ENCODE peak calls at places on chromosomes 5 and 9, in nine cellular contexts. O is hepatocyte, X is A549, K is AG04450, L is body of pancreas, P is HFF-Myc, R is fibroblast of mammary gland, D is neural progenitor cell, E is HL-60. B is an unnamed sample.

GRCh38 chr5:100790170-100790665 is 112.9 kb downstream of the ST8SIA4 start:
- DNase-seq in O (peak; percentile 25), R (no peak), K (no peak), L (peak; percentile 18), D (peak; percentile 74), X (peak; percentile 33), P (no peak), E (no peak), B (no peak)

GRCh38 chr5:10467281-10468198 is 25.9 kb downstream of the ROPN1L start:
- DNase-seq in R (peak; percentile 66), X (no peak), K (no peak), D (peak; percentile 37), E (no peak), L (no peak), O (peak; percentile 40), P (no peak), B (peak; percentile 81)

GRCh38 chr5:137656558-137656957 is 79.3 kb downstream of the KLHL3 start:
- DNase-seq in L (peak; percentile 33), P (no peak), K (no peak), E (no peak), R (no peak), O (no peak), X (no peak), D (no peak), B (no peak)

GRCh38 chr5:7492371-7492770 is 96.4 kb downstream of the ADCY2 start:
- DNase-seq in K (no peak), E (no peak), P (no peak), L (no peak), R (no peak), O (no peak), D (no peak), X (no peak), B (no peak)

GRCh38 chr5:7094626-7095025 is 301.3 kb upstream of the ADCY2 start:
- DNase-seq in R (no peak), K (no peak), O (peak; percentile 65), X (no peak), D (peak; percentile 79), E (peak; percentile 2), P (no peak), L (peak; percentile 15), B (no peak)

GRCh38 chr9:123176949-123177348 is 91.4 kb downstream of the STRBP start:
- DNase-seq in X (no peak), E (no peak), L (no peak), D (no peak), P (no peak), O (no peak), R (no peak), K (no peak), B (no peak)

GRCh38 chr9:130895481-130896232 is 955 bp downstream of the QRFP start:
- DNase-seq in L (no peak), R (no peak), O (no peak), D (peak; percentile 55), X (no peak), K (no peak), P (no peak), E (no peak), B (no peak)

GRCh38 chr5:14066326-14066725 is 76.8 kb upstream of the TRIO start:
- DNase-seq in E (no peak), X (no peak), K (no peak), L (no peak), D (no peak), P (no peak), O (no peak), R (no peak), B (no peak)

DNA sequence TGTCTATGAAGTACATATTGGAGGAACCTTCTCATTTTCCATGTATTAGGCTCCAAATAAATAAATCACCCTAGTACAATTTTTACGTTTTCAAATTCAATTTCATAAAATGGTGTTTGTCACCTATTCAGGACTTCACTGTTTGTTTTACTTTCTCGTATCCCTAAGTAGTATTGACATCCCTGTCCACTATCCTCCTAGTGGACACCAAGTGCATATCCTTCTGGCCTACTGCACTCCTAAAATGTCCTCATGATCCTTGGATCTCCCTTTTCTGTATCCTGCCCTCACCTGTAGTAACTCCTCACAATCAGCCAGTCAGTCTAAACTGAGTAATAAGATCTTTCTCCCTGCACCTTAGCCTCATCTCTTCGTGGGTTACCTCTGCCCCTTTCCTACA is 539.9 kb downstream of the DMRTA1 start:
- DNase-seq in O (no peak), L (no peak), X (peak; percentile 11), R (peak; percentile 8), K (no peak), P (no peak), D (peak; percentile 4), E (no peak), B (no peak)
- TF ChIP-seq CTCF in O (no peak), L (no peak), X (no peak), R (peak; percentile 23), K (no peak), P (no peak), D (peak; percentile 30), E (no peak), B (no peak)

DNA sequence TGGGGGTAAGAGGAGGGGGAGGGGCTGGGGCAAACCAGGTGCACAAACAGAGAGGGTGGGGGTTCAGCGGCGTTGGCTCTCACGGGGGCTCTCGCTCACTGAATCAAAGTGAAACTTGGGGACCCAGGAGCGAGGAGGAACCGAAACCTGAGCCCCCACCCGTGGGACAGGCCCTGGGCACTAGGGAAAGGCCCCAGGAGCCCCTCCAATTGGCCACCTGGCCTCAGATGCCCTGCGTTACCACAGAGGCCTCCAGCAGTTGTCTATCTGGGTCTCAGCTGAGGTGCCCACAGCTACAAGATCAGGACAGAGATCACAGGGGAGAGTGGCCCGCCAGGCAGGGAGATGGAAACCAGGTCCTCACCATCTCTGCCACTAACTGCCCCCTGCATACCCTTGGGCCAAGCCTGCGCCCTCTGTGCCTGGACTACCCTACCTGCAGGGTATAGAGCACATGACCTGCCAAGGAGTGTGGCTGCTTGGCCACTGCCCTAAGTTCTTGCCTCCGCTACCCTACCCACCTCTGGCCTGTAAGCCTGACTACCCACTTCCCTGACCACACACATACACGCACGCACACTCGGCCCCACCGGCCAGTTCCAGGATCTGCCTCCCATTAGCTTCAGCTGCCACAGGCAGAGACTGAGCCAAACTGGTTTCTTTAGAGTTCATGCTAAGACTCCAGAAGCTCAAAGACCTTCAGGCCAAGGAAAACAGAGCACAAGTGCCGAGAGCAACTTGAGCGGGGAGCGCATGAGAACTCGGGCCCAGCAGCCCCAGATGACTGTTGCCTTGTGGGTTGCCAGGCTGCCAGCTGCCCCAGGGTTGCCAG is 39.9 kb downstream of the PAX5 start:
- DNase-seq in O (no peak), K (no peak), X (no peak), E (no peak), P (no peak), R (no peak), L (no peak), D (no peak), B (no peak)
- H3K4me3 ChIP-seq in O (no peak overlapping the region), K (no peak overlapping the region), X (no peak overlapping the region), E (no peak overlapping the region), P (no peak overlapping the region), R (no peak overlapping the region), L (no peak overlapping the region), D (no peak overlapping the region), B (no peak overlapping the region)

DNA sequence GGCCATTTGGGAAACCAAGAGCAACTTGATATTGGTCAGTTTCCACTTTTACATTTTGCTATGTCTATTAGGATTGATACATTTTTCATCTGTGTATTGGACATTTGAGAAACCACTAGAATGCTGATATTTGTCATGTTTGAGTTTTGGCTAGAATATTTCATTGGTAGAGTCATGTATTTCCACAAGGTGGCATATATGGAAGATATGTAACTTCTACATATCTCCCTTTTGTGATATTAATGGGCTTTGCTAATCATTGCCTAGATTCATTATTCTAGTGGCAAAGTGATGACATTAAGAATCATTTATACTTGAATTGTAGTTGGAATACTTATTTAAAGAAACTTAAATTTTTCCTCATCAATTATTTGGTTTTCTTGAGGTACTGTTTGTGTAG is 692.9 kb upstream of the EDIL3 start:
- DNase-seq in E (no peak), L (no peak), R (no peak), O (no peak), X (no peak), D (no peak), P (no peak), K (no peak), B (no peak)
- TF ChIP-seq CTCF in E (no peak), L (no peak), R (no peak), O (peak; percentile 9), X (no peak), D (no peak), P (no peak), K (no peak), B (no peak)

DNA sequence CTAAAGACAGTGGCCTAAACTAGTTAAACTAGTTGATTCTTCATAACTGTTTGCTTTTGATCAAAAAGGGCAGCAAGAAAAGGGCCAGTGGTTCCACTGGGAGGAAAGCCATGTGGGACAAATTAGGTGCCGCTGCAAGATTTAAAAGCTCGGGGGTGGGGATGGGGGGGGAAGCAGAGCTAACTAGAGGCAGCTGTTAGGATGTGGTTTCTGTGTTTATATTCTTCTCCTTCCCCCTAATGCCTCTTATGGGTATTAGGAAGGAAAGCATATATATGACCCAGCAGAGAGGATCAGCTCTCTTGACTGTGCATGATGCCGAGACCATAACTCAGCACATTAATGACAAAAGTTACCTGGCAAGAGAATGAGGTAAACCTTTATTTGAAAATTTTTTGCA is 65.7 kb downstream of the EFNA5 start:
- DNase-seq in O (no peak), K (no peak), D (no peak), E (no peak), X (no peak), P (peak; percentile 63), L (no peak), R (peak; percentile 25), B (no peak)
- H3K4me3 ChIP-seq in O (no peak overlapping the region), K (no peak overlapping the region), D (no peak overlapping the region), E (no peak overlapping the region), X (no peak overlapping the region), P (no peak overlapping the region), L (no peak overlapping the region), R (no peak overlapping the region), B (no peak overlapping the region)

GRCh38 chr9:4397917-4398316 is 92.4 kb upstream of the SLC1A1 start:
- DNase-seq in K (no peak), D (no peak), O (no peak), E (no peak), P (no peak), L (no peak), X (no peak), R (peak; percentile 81), B (peak; percentile 31)
- TF ChIP-seq CTCF in K (no peak), D (no peak), O (no peak), E (no peak), P (no peak), L (no peak), X (no peak), R (no peak), B (no peak)

DNA sequence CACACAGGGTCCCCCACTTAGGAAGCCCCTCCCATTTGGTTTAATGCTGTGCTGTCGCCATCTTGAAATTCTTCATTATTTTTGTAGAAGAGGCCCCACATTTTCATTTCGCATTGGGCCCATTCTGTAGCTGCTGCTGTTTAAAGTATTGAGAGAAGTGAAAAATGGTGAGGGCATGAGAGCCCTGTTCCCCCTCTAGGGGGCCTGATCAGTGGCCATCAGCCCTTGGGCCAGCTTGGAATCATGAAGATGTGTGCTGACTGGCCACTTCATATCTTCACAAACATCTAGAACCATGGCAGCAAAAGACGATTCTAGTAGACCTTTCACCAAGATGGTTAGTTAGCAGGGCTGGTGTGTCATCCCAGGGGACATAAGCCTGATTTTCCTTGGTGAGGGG is 3.3 kb downstream of the TMEM268 start:
- DNase-seq in L (no peak), R (no peak), D (no peak), O (no peak), K (no peak), P (no peak), X (no peak), E (no peak), B (no peak)
- H3K4me3 ChIP-seq in L (no peak overlapping the region), R (no peak overlapping the region), D (no peak overlapping the region), O (no peak overlapping the region), K (no peak overlapping the region), P (no peak overlapping the region), X (no peak overlapping the region), E (no peak overlapping the region), B (no peak overlapping the region)

GRCh38 chr5:67105270-67105669 is 91.3 kb downstream of the CD180 start:
- DNase-seq in P (no peak), R (no peak), E (no peak), X (no peak), K (no peak), L (no peak), D (no peak), O (no peak), B (no peak)
- TF ChIP-seq CTCF in P (no peak), R (no peak), E (no peak), X (no peak), K (no peak), L (no peak), D (no peak), O (no peak), B (no peak)

B was measured in astrocyte of the spinal cord.